ENCODE peak calls at places on chromosomes 3 and 15, in ten cellular contexts. S is NCI-H1694 treated with DMSO at 0.1 percent for 48 hours; R is HTR-8/SVneo; P is NAMALWA; Z is esophagus squamous epithelium; K is CD4-positive, alpha-beta memory T cell; M is mucosa of descending colon; I is activated T-helper 1 cell treated with Interleukin-2 at 50 U/mL for 16 hours; E is breast epithelium; V is stomach. W is an unnamed sample.

GRCh38 chr3:146503459-146504202 is 34.3 kb upstream of the PLSCR2 start:
- DNase-seq in S (no peak), R (peak), P (no peak), Z (no peak), K (no peak), M (peak), I (no peak), E (no peak), V (no peak), W (no peak)

GRCh38 chr3:44439499-44440295 is 37.8 kb downstream of the ZNF445 start:
- DNase-seq in S (peak), R (no peak), P (peak), Z (peak), K (peak), M (peak), I (peak), E (peak), V (peak), W (peak)

GRCh38 chr3:839981-840380 is 252.8 kb upstream of the CNTN6 start:
- DNase-seq in S (no peak), R (no peak), P (no peak), Z (no peak), K (no peak), M (no peak), I (no peak), E (no peak), V (no peak), W (no peak)

GRCh38 chr3:183460059-183461052 is 31.9 kb upstream of the MCF2L2 start:
- DNase-seq in S (no peak), R (no peak), P (no peak), Z (no peak), K (no peak), M (no peak), I (no peak), E (no peak), V (no peak), W (no peak)

GRCh38 chr3:132445812-132446211 is 28.5 kb downstream of the DNAJC13 start:
- DNase-seq in S (no peak), R (peak), P (no peak), Z (no peak), K (no peak), M (no peak), I (no peak), E (no peak), V (no peak), W (no peak)

GRCh38 chr3:64445318-64446300 is 220.3 kb upstream of the PRICKLE2 start:
- DNase-seq in S (no peak), R (peak), P (no peak), Z (no peak), K (no peak), M (peak), I (no peak), E (no peak), V (peak), W (no peak)

GRCh38 chr3:196976891-196977420 is 8.3 kb upstream of the PIGZ start:
- DNase-seq in S (no peak), R (no peak), P (no peak), Z (no peak), K (no peak), M (no peak), I (no peak), E (no peak), V (peak), W (no peak)

GRCh38 chr15:95679847-95680582 is 650.5 kb upstream of the NR2F2 start:
- DNase-seq in S (no peak), R (no peak), P (no peak), Z (no peak), K (no peak), M (no peak), I (no peak), E (no peak), V (no peak), W (no peak)

GRCh38 chr3:114624676-114625181 is 330.9 kb downstream of the TIGIT start:
- DNase-seq in S (no peak), R (peak), P (no peak), Z (no peak), K (no peak), M (peak), I (no peak), E (peak), V (peak), W (peak)

GRCh38 chr3:63076357-63076756 is 201.1 kb upstream of the CADPS start:
- DNase-seq in S (no peak), R (no peak), P (no peak), Z (no peak), K (no peak), M (no peak), I (no peak), E (no peak), V (no peak), W (no peak)

GRCh38 chr15:89495638-89496145 is 691 bp downstream of the RHCG start:
- DNase-seq in S (no peak), R (no peak), P (no peak), Z (no peak), K (no peak), M (no peak), I (no peak), E (no peak), V (no peak), W (no peak)

GRCh38 chr3:63940389-63940757 is 28.2 kb upstream of the SCAANT1 start:
- DNase-seq in S (no peak), R (no peak), P (no peak), Z (no peak), K (no peak), M (no peak), I (no peak), E (no peak), V (no peak), W (no peak)

GRCh38 chr3:41222012-41222411 is 22.7 kb downstream of the CTNNB1 start:
- DNase-seq in S (no peak), R (no peak), P (no peak), Z (no peak), K (no peak), M (no peak), I (no peak), E (no peak), V (no peak), W (no peak)

GRCh38 chr3:61154788-61155187 is 96.5 kb downstream of the FHIT start:
- DNase-seq in S (no peak), R (no peak), P (no peak), Z (no peak), K (no peak), M (no peak), I (no peak), E (no peak), V (no peak), W (no peak)

GRCh38 chr3:78140866-78141658 is 1101.2 kb downstream of the ROBO2 start:
- DNase-seq in S (no peak), R (peak), P (no peak), Z (no peak), K (no peak), M (no peak), I (no peak), E (no peak), V (no peak), W (no peak)

GRCh38 chr15:95459288-95459687 is 871.2 kb upstream of the NR2F2 start:
- DNase-seq in S (no peak), R (no peak), P (no peak), Z (no peak), K (no peak), M (no peak), I (no peak), E (no peak), V (no peak), W (no peak)

GRCh38 chr3:195522254-195523023 is 20.7 kb downstream of the PPP1R2 start:
- DNase-seq in S (peak), R (peak), P (peak), Z (no peak), K (no peak), M (no peak), I (no peak), E (no peak), V (no peak), W (no peak)

GRCh38 chr15:68190048-68190447 is 15.1 kb downstream of the CALML4 start:
- DNase-seq in S (no peak), R (no peak), P (no peak), Z (no peak), K (no peak), M (no peak), I (no peak), E (no peak), V (no peak), W (no peak)

GRCh38 chr3:15602146-15602536 is 596 bp downstream of the BTD start:
- DNase-seq in S (no peak), R (no peak), P (no peak), Z (no peak), K (no peak), M (no peak), I (no peak), E (no peak), V (no peak), W (no peak)

GRCh38 chr3:129424185-129424841 is 4.1 kb downstream of the EFCAB12 start:
- DNase-seq in S (no peak), R (no peak), P (peak), Z (no peak), K (no peak), M (no peak), I (no peak), E (no peak), V (peak), W (no peak)

GRCh38 chr3:112847692-112848091 is 1.0 kb upstream of the CD200R1L start:
- DNase-seq in S (no peak), R (no peak), P (no peak), Z (no peak), K (peak), M (no peak), I (no peak), E (no peak), V (no peak), W (no peak)

GRCh38 chr3:15783361-15783969 is 14.3 kb downstream of the ANKRD28 start:
- DNase-seq in S (no peak), R (no peak), P (no peak), Z (no peak), K (no peak), M (no peak), I (no peak), E (no peak), V (no peak), W (no peak)

GRCh38 chr15:75732809-75733451 is 20.3 kb upstream of the CSPG4 start:
- DNase-seq in S (peak), R (peak), P (peak), Z (no peak), K (no peak), M (no peak), I (no peak), E (no peak), V (peak), W (peak)

GRCh38 chr3:141076821-141077571 is 25.8 kb downstream of the SPSB4 start:
- DNase-seq in S (peak), R (no peak), P (no peak), Z (no peak), K (no peak), M (no peak), I (no peak), E (no peak), V (peak), W (peak)

GRCh38 chr3:175668300-175668699 is 809.2 kb downstream of the NAALADL2 start:
- DNase-seq in S (no peak), R (no peak), P (no peak), Z (no peak), K (no peak), M (no peak), I (no peak), E (no peak), V (no peak), W (no peak)

GRCh38 chr3:157502916-157503620 is at the start of gene VEPH1:
- DNase-seq in S (no peak), R (no peak), P (no peak), Z (no peak), K (peak), M (peak), I (no peak), E (no peak), V (no peak), W (no peak)

GRCh38 chr15:70741107-70741511 is 22.2 kb downstream of the UACA start:
- DNase-seq in S (no peak), R (peak), P (no peak), Z (no peak), K (no peak), M (no peak), I (no peak), E (peak), V (peak), W (peak)

GRCh38 chr15:68271854-68272471 is 5.6 kb upstream of the FEM1B start:
- DNase-seq in S (no peak), R (peak), P (no peak), Z (no peak), K (no peak), M (no peak), I (no peak), E (peak), V (no peak), W (no peak)

GRCh38 chr3:172094621-172095557 is 55.5 kb downstream of the FNDC3B start:
- DNase-seq in S (no peak), R (no peak), P (peak), Z (no peak), K (no peak), M (peak), I (no peak), E (no peak), V (no peak), W (no peak)

GRCh38 chr3:23761440-23761896 is 44.3 kb upstream of the UBE2E1 start:
- DNase-seq in S (no peak), R (peak), P (peak), Z (no peak), K (no peak), M (no peak), I (no peak), E (no peak), V (no peak), W (no peak)

GRCh38 chr15:44536298-44536961 is 517 bp upstream of the EIF3J start:
- DNase-seq in S (peak), R (peak), P (peak), Z (peak), K (no peak), M (peak), I (no peak), E (peak), V (peak), W (peak)

GRCh38 chr3:15636028-15636709 is 34.6 kb downstream of the BTD start:
- DNase-seq in S (no peak), R (peak), P (no peak), Z (no peak), K (no peak), M (no peak), I (no peak), E (no peak), V (no peak), W (no peak)

GRCh38 chr3:28743843-28744242 is 395.2 kb upstream of the AZI2 start:
- DNase-seq in S (no peak), R (no peak), P (no peak), Z (no peak), K (no peak), M (no peak), I (no peak), E (peak), V (peak), W (no peak)

GRCh38 chr15:49645937-49646336 is 25.1 kb downstream of the DTWD1 start:
- DNase-seq in S (peak), R (no peak), P (no peak), Z (no peak), K (no peak), M (no peak), I (no peak), E (peak), V (peak), W (no peak)

GRCh38 chr3:116339441-116340028 is 105.8 kb downstream of the LSAMP start:
- DNase-seq in S (no peak), R (no peak), P (no peak), Z (no peak), K (no peak), M (no peak), I (no peak), E (no peak), V (no peak), W (no peak)

GRCh38 chr15:42283671-42284070 is 10.4 kb upstream of the TMEM87A start:
- DNase-seq in S (no peak), R (no peak), P (no peak), Z (no peak), K (no peak), M (no peak), I (no peak), E (no peak), V (no peak), W (no peak)

GRCh38 chr15:67883228-67883773 is 43.5 kb upstream of the RNU6-1 start:
- DNase-seq in S (no peak), R (no peak), P (no peak), Z (no peak), K (no peak), M (no peak), I (no peak), E (no peak), V (no peak), W (no peak)

GRCh38 chr3:150114873-150115570 is 144.3 kb upstream of the PFN2 start:
- DNase-seq in S (no peak), R (no peak), P (no peak), Z (no peak), K (no peak), M (no peak), I (no peak), E (no peak), V (no peak), W (no peak)

GRCh38 chr3:126380011-126380768 is 14.5 kb upstream of the CFAP100 start:
- DNase-seq in S (no peak), R (no peak), P (no peak), Z (no peak), K (no peak), M (no peak), I (no peak), E (no peak), V (peak), W (no peak)